ENCODE peak calls at places on chromosomes 7 and 10, in ten cellular contexts. C is AG04449; R is stimulated activated CD4-positive, alpha-beta T cell treated with anti-CD3 and anti-CD28 coated beads, Interleukin-2, amount 100 ng/mL, for 48 hours; K is nephron progenitor cell; U is glutamatergic neuron; M is HFF-Myc; Z is GM19239; G is COR-L47; O is kidney tubule cell; Y is astrocyte of the spinal cord. S is an unnamed sample.

GRCh38 chr10:97849491-97850402 is at the start of gene GOLGA7B:
- DNase-seq in C (no peak), K (peak; percentile 91), Y (no peak), O (peak; percentile 46), R (peak; percentile 47), Z (peak; percentile 61), G (peak; percentile 22), M (no peak), U (peak; percentile 61), S (peak; percentile 90)

GRCh38 chr7:30925117-30925516 is 13.5 kb downstream of the AQP1 start:
- DNase-seq in Z (no peak), Y (no peak), U (no peak), M (no peak), O (no peak), R (no peak), G (no peak), K (no peak), C (no peak), S (no peak)

GRCh38 chr7:98202367-98203195 is 8.7 kb upstream of the BHLHA15 start:
- DNase-seq in Z (peak; percentile 93), Y (no peak), O (no peak), U (no peak), K (no peak), M (no peak), G (no peak), C (no peak), R (peak; percentile 48), S (no peak)

GRCh38 chr7:38069052-38069451 is 109.0 kb upstream of the STARD3NL start:
- DNase-seq in O (no peak), G (peak; percentile 5), M (no peak), Z (no peak), K (no peak), R (no peak), C (no peak), Y (no peak), U (no peak), S (no peak)

GRCh38 chr7:106875508-106875907 is 10.4 kb downstream of the PIK3CG start:
- DNase-seq in R (no peak), C (no peak), G (no peak), M (no peak), U (no peak), O (no peak), K (no peak), Y (no peak), Z (no peak), S (no peak)

GRCh38 chr7:6446977-6447588 is 671 bp downstream of the DAGLB start:
- DNase-seq in M (peak; percentile 77), Y (peak; percentile 79), U (peak; percentile 57), O (peak; percentile 93), C (peak; percentile 36), R (peak; percentile 24), Z (no peak), K (peak; percentile 23), G (peak; percentile 78), S (peak; percentile 79)

GRCh38 chr7:1890289-1891235 is 220.5 kb downstream of the ELFN1 start:
- DNase-seq in M (no peak), K (no peak), G (no peak), U (no peak), Z (no peak), R (no peak), C (no peak), Y (no peak), O (no peak), S (no peak)

GRCh38 chr10:91941426-91941825 is 17.9 kb downstream of the BTAF1 start:
- DNase-seq in C (no peak), R (no peak), K (no peak), Y (no peak), U (no peak), O (no peak), M (no peak), G (no peak), Z (no peak), S (no peak)

GRCh38 chr7:154695836-154696235 is 307.1 kb downstream of the PAXIP1 start:
- DNase-seq in G (no peak), Y (no peak), R (no peak), K (no peak), M (no peak), C (no peak), Z (no peak), U (no peak), O (no peak), S (no peak)

GRCh38 chr7:86932038-86932512 is 127.4 kb downstream of the ELAPOR2 start:
- DNase-seq in M (peak; percentile 55), U (no peak), Y (peak; percentile 56), G (no peak), R (no peak), O (no peak), C (peak; percentile 85), K (no peak), Z (no peak), S (no peak)

GRCh38 chr7:92880212-92881090 is 44.1 kb upstream of the CDK6 start:
- DNase-seq in Y (no peak), O (peak; percentile 17), U (no peak), C (no peak), Z (no peak), R (no peak), K (no peak), M (no peak), G (no peak), S (no peak)

GRCh38 chr7:147861058-147861716 is 729.4 kb upstream of the C7orf33 start:
- DNase-seq in C (peak; percentile 12), K (no peak), R (no peak), G (no peak), U (no peak), M (no peak), Z (no peak), Y (no peak), O (no peak), S (no peak)

GRCh38 chr10:125692246-125692931 is 9.4 kb upstream of the TEX36 start:
- DNase-seq in R (no peak), C (no peak), G (no peak), Y (no peak), U (no peak), M (no peak), O (no peak), K (no peak), Z (no peak), S (no peak)

GRCh38 chr7:16905300-16906044 is 23.7 kb upstream of the AGR3 start:
- DNase-seq in O (peak; percentile 33), M (no peak), C (peak; percentile 41), R (no peak), U (no peak), K (no peak), Y (peak; percentile 84), Z (no peak), G (no peak), S (no peak)

GRCh38 chr7:85413718-85414117 is 226.9 kb upstream of the SEMA3D start:
- DNase-seq in C (no peak), K (no peak), O (no peak), M (no peak), Y (peak; percentile 21), R (no peak), U (no peak), G (no peak), Z (no peak), S (no peak)